ENCODE peak calls at places on chromosomes 6 and 20, in four cellular contexts. O is CD8-positive, alpha-beta memory T cell; G is SJSA1; Z is heart left ventricle. R is an unnamed sample.

GRCh38 chr6:154510144-154510905 is at the start of gene CNKSR3:
- DNase-seq in Z (peak; percentile 87), G (peak; percentile 95), O (no peak), R (peak; percentile 91)

GRCh38 chr20:51034988-51035656 is 12.2 kb upstream of the KCNG1 start:
- DNase-seq in G (no peak), Z (no peak), O (no peak), R (no peak)

GRCh38 chr20:2816583-2817340 is 598 bp downstream of the TMEM239 start:
- DNase-seq in O (no peak), G (peak; percentile 36), Z (no peak), R (no peak)

GRCh38 chr20:33789109-33789857 is 21.9 kb upstream of the CHMP4B start:
- DNase-seq in O (no peak), Z (peak; percentile 31), G (peak; percentile 88), R (peak; percentile 87)

GRCh38 chr6:3869632-3870527 is 20.7 kb downstream of the FAM50B start:
- DNase-seq in Z (no peak), O (no peak), G (peak; percentile 25), R (no peak)

GRCh38 chr6:112269979-112270378 is 15.6 kb upstream of the LAMA4 start:
- DNase-seq in Z (no peak), G (no peak), O (no peak), R (no peak)

GRCh38 chr6:73854998-73855718 is 159.2 kb downstream of the CD109 start:
- DNase-seq in Z (no peak), O (no peak), G (no peak), R (peak; percentile 6)

GRCh38 chr6:96460052-96460700 is 61.4 kb upstream of the UFL1 start:
- DNase-seq in Z (no peak), O (no peak), G (no peak), R (no peak)

GRCh38 chr6:3162067-3162497 is 4.7 kb upstream of the TUBB2A start:
- DNase-seq in Z (no peak), G (no peak), O (no peak), R (no peak)

GRCh38 chr6:159691133-159691962 is 1.7 kb downstream of the SOD2 start:
- DNase-seq in O (no peak), G (no peak), Z (no peak), R (peak; percentile 67)

GRCh38 chr20:63829943-63830820 is 882 bp downstream of the ZBTB46 start:
- DNase-seq in Z (peak; percentile 48), O (no peak), G (no peak), R (peak; percentile 12)

GRCh38 chr6:106163446-106163965 is 77.4 kb downstream of the PRDM1 start:
- DNase-seq in G (no peak), O (peak; percentile 35), Z (no peak), R (peak; percentile 57)

GRCh38 chr20:22001886-22002285 is 296.4 kb downstream of the PAX1 start:
- DNase-seq in O (no peak), G (no peak), Z (no peak), R (no peak)

GRCh38 chr6:14713008-14713452 is 532.8 kb upstream of the JARID2 start:
- DNase-seq in G (peak; percentile 58), O (no peak), Z (peak; percentile 73), R (peak; percentile 87)

GRCh38 chr6:85920782-85921181 is 278.1 kb upstream of the SYNCRIP start:
- DNase-seq in G (no peak), O (no peak), Z (no peak), R (no peak)

GRCh38 chr20:59147197-59147596 is 16.4 kb upstream of the ZNF831 start:
- DNase-seq in Z (peak; percentile 56), G (no peak), O (no peak), R (no peak)

GRCh38 chr6:53998293-53998692 is 113.0 kb upstream of the MLIP start:
- DNase-seq in O (no peak), Z (no peak), G (no peak), R (no peak)

GRCh38 chr6:40888456-40888990 is 150.5 kb downstream of the UNC5CL start:
- DNase-seq in G (no peak), Z (no peak), O (no peak), R (no peak)

GRCh38 chr20:38771621-38772020 is 23.4 kb downstream of the ACTR5 start:
- DNase-seq in Z (no peak), O (no peak), G (no peak), R (no peak)

GRCh38 chr20:6827472-6827871 is 60.0 kb downstream of the BMP2 start:
- DNase-seq in O (no peak), Z (no peak), G (no peak), R (no peak)

GRCh38 chr6:33199687-33200233 is 705 bp downstream of the RXRB start:
- DNase-seq in G (no peak), Z (peak; percentile 78), O (peak; percentile 61), R (peak; percentile 31)

GRCh38 chr6:11192167-11192566 is 40.3 kb downstream of the NEDD9 start:
- DNase-seq in G (no peak), O (no peak), Z (no peak), R (no peak)

GRCh38 chr6:78910611-78911134 is 43.3 kb downstream of the IRAK1BP1 start:
- DNase-seq in O (no peak), Z (peak; percentile 23), G (no peak), R (no peak)

GRCh38 chr6:17865798-17866725 is 121.4 kb downstream of the KIF13A start:
- DNase-seq in G (peak; percentile 94), Z (peak; percentile 61), O (no peak), R (peak; percentile 94)

GRCh38 chr20:36969050-36969449 is 17.5 kb upstream of the SAMHD1 start:
- DNase-seq in Z (no peak), O (no peak), G (no peak), R (no peak)
- H3K4me3 ChIP-seq in Z (no peak overlapping the region), O (peak overlapping the region; percentile 56), G (no peak overlapping the region), R (no peak overlapping the region)

GRCh38 chr6:139240161-139241010 is 51.4 kb downstream of the TXLNB start:
- DNase-seq in Z (no peak), O (no peak), G (no peak), R (peak; percentile 91)
- H3K4me3 ChIP-seq in Z (no peak overlapping the region), O (no peak overlapping the region), G (no peak overlapping the region), R (no peak overlapping the region)

GRCh38 chr6:21085206-21085605 is 508.3 kb upstream of the SOX4 start:
- DNase-seq in Z (no peak), G (no peak), O (no peak), R (no peak)
- H3K4me3 ChIP-seq in Z (no peak overlapping the region), G (no peak overlapping the region), O (no peak overlapping the region), R (no peak overlapping the region)

DNA sequence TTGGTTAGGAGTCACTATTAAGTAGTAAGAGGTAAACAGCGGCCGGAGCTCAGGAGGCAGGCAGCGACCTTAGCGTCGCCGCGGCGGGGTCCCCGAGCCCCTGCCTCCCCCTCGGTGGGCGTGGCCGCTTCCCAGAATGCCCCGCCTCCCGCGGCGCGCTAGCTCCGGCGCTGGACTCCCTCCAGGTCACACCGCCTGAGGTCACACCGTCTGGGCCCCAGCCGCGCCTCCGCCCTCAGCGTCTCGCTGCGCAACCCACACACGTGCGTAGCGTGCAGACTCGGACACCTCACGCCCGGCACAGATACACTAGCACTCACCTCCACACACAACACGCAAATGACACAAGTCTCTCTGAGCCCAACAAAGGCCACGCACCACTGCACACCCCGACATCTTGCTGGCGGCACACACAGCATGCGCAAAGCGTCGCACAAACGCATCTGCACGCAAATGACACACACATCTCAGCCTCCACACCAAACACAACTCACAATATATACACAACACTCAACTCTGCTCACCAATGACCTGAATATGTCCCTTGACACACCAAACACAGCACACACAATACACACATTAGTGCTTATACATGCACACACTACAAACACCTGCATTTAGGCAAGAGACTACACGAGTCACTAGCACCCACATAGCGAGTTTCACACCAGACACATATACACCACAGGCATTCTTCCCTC is 17.6 kb upstream of the CDKN1A start:
- DNase-seq in O (no peak), Z (peak; percentile 66), G (no peak), R (no peak)
- H3K4me3 ChIP-seq in O (no peak overlapping the region), Z (peak overlapping the region; percentile 25), G (no peak overlapping the region), R (peak overlapping the region; percentile 17)

R was measured in brain microvascular endothelial cell.